ENCODE peak calls at places on chromosomes 2 and 18, in four cellular contexts. B is Panc1, I is HAP-1, O is GM12865. Y is an unnamed sample.

GRCh38 chr2:240638517-240639160 is 13.4 kb downstream of the GPR35 start:
- DNase-seq in O (no peak), B (no peak), I (no peak), Y (no peak)

GRCh38 chr2:170711774-170712652 is 3.1 kb upstream of the SP5 start:
- DNase-seq in B (no peak), O (no peak), I (no peak), Y (no peak)

GRCh38 chr2:207528980-207529329 is 807 bp upstream of the CREB1 start:
- DNase-seq in O (peak), I (no peak), B (no peak), Y (no peak)

GRCh38 chr18:75031717-75032317 is 177.1 kb downstream of the PTGR3 start:
- DNase-seq in B (no peak), O (no peak), I (no peak), Y (no peak)

GRCh38 chr18:79478484-79479113 is 82.9 kb downstream of the NFATC1 start:
- DNase-seq in O (no peak), I (no peak), B (no peak), Y (no peak)

GRCh38 chr18:398866-399637 is 101.4 kb downstream of the COLEC12 start:
- DNase-seq in I (no peak), B (no peak), O (no peak), Y (no peak)

GRCh38 chr2:229777716-229778115 is 63.4 kb upstream of the DNER start:
- DNase-seq in I (no peak), O (no peak), B (no peak), Y (no peak)

GRCh38 chr2:120904825-120905224 is 169.2 kb downstream of the GLI2 start:
- DNase-seq in B (no peak), O (no peak), I (no peak), Y (no peak)

GRCh38 chr2:1366546-1367134 is 46.6 kb upstream of the TPO start:
- DNase-seq in I (no peak), O (no peak), B (no peak), Y (no peak)

GRCh38 chr18:51132256-51132935 is 65.1 kb downstream of the MEX3C start:
- DNase-seq in O (no peak), I (no peak), B (no peak), Y (no peak)

GRCh38 chr2:222582931-222583330 is 73.0 kb downstream of the FARSB start:
- DNase-seq in B (no peak), I (no peak), O (peak), Y (no peak)

GRCh38 chr2:98333922-98334321 is 12.3 kb upstream of the CNGA3 start:
- DNase-seq in B (no peak), O (no peak), I (peak), Y (no peak)

GRCh38 chr18:79384834-79385233 is 10.9 kb upstream of the NFATC1 start:
- DNase-seq in O (no peak), I (no peak), B (no peak), Y (no peak)

GRCh38 chr18:31603335-31603734 is 11.7 kb downstream of the TTR start:
- DNase-seq in B (no peak), O (no peak), I (no peak), Y (no peak)

GRCh38 chr2:134207589-134208209 is 46.2 kb upstream of the MGAT5 start:
- DNase-seq in I (peak), O (peak), B (peak), Y (no peak)

GRCh38 chr2:241853651-241854341 is 4.9 kb downstream of the PDCD1 start:
- DNase-seq in B (no peak), I (no peak), O (no peak), Y (no peak)

GRCh38 chr18:31611511-31611910 is 19.8 kb downstream of the TTR start:
- DNase-seq in O (no peak), I (no peak), B (no peak), Y (no peak)

GRCh38 chr2:124187948-124188347 is 162.9 kb downstream of the CNTNAP5 start:
- DNase-seq in I (no peak), B (no peak), O (no peak), Y (no peak)

GRCh38 chr2:1591461-1591770 is 152.9 kb downstream of the PXDN start:
- DNase-seq in B (no peak), I (no peak), O (no peak), Y (no peak)

GRCh38 chr2:208240641-208241209 is 14.1 kb downstream of the IDH1 start:
- DNase-seq in B (no peak), I (no peak), O (no peak), Y (no peak)

GRCh38 chr2:225114924-225115323 is 72.7 kb upstream of the DOCK10 start:
- DNase-seq in O (no peak), B (no peak), I (no peak), Y (no peak)

GRCh38 chr2:120994301-120994700 is 258.6 kb downstream of the GLI2 start:
- DNase-seq in O (no peak), B (no peak), I (no peak), Y (no peak)

GRCh38 chr2:105749583-105750399 is 5.1 kb downstream of the NCK2 start:
- DNase-seq in I (no peak), B (no peak), O (no peak), Y (no peak)

GRCh38 chr18:31646332-31646822 is 38.0 kb downstream of the B4GALT6 start:
- DNase-seq in O (peak), I (no peak), B (no peak), Y (no peak)

GRCh38 chr2:88690591-88691338 is 708 bp upstream of the RPIA start:
- DNase-seq in B (peak), I (no peak), O (peak), Y (no peak)

GRCh38 chr2:62149708-62150107 is 46.2 kb upstream of the B3GNT2 start:
- DNase-seq in O (peak), I (no peak), B (no peak), Y (peak)

GRCh38 chr2:239883326-239884050 is 141.7 kb downstream of the NDUFA10 start:
- DNase-seq in O (no peak), B (no peak), I (no peak), Y (no peak)

GRCh38 chr2:233822781-233823730 is 31.3 kb downstream of the HJURP start:
- DNase-seq in I (no peak), B (no peak), O (no peak), Y (no peak)

GRCh38 chr2:16664052-16664731 is 1.4 kb downstream of the CYRIA start:
- DNase-seq in I (no peak), B (no peak), O (peak), Y (peak)

GRCh38 chr2:51505533-51505932 is 473.6 kb upstream of the NRXN1 start:
- DNase-seq in O (no peak), I (no peak), B (no peak), Y (no peak)

GRCh38 chr2:159124441-159124911 is 156.0 kb downstream of the TANC1 start:
- DNase-seq in O (no peak), B (peak), I (no peak), Y (no peak)

GRCh38 chr18:3233433-3234168 is 13.8 kb upstream of the MYOM1 start:
- DNase-seq in O (no peak), I (no peak), B (no peak), Y (no peak)

GRCh38 chr18:37252342-37252741 is 313.3 kb downstream of the CELF4 start:
- DNase-seq in I (no peak), O (no peak), B (no peak), Y (no peak)

GRCh38 chr2:165369936-165370296 is 99.6 kb upstream of the CSRNP3 start:
- DNase-seq in I (no peak), B (no peak), O (no peak), Y (no peak)
- H3K4me3 ChIP-seq in I (no peak), B (no peak), O (no peak), Y (no peak)

DNA sequence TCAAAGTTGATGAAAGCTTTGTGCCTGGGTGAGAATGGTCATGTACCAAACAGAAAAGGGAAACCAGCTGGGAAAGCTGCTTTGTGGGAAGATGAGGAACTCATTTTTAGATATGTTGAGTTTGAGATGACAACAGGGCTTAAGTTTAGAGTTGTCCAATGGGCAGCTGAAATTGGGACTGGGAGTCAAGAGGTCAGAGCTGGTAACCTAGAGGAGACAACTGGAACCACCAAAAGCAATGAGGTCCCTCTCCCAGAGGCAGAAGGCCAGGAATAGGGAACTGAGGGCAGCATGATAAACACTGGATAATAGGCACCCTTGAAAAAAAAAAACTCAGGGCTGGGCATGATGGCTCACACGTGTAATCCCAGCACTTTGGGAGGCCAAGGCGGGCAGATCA is 48.9 kb downstream of the SLC4A1AP start:
- DNase-seq in O (no peak), B (no peak), I (no peak), Y (no peak)
- H3K4me3 ChIP-seq in O (no peak), B (no peak), I (no peak), Y (no peak)

GRCh38 chr2:197279997-197280756 is 30.4 kb downstream of the ANKRD44 start:
- DNase-seq in O (no peak), B (no peak), I (no peak), Y (no peak)

GRCh38 chr2:197281421-197281820 is 29.2 kb downstream of the ANKRD44 start:
- DNase-seq in B (no peak), O (no peak), I (no peak), Y (no peak)

GRCh38 chr2:197286805-197287595 is 23.6 kb downstream of the ANKRD44 start:
- DNase-seq in O (peak), B (peak), I (no peak), Y (no peak)

DNA sequence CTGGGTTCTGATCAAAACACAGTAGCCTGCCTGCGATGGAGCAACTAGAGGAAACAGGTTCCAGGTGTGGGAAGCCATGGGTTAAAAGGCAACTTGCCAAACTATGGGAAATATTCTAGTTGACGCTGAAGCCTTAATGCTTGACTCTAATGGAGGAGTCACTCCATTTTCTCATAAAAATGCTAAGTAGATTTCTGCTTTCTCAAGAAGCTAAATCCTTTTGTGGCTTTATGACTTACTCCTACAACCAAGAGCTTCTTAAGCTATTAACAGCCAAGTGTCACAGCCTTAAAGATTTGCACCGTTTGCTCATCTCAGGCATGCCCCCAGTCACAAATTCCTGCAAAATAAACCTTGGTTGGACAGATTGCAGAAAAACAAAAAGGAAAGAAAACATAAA is 25.2 kb downstream of the ANKRD44 start:
- DNase-seq in I (peak), B (no peak), O (no peak), Y (no peak)
- H3K4me3 ChIP-seq in I (no peak), B (no peak), O (no peak), Y (no peak)

GRCh38 chr18:34224423-34225217 is at the start of gene NOL4:
- DNase-seq in B (no peak), O (peak), I (peak), Y (peak)
- H3K4me3 ChIP-seq in B (peak), O (peak), I (peak), Y (peak)

Y was measured in GM06990.